ENCODE peak calls at places on chromosomes 7 and 10, in four cellular contexts. One of them, this sample, is unnamed.

GRCh38 chr7:16811555-16811954 is 6.8 kb upstream of the AGR2 start:
- DNase-seq in K562: no peak
- DNase-seq in HepG2: no peak
- DNase-seq in GM12878: no peak
- DNase-seq in this sample: no peak

GRCh38 chr10:17669185-17669872 is 25.4 kb downstream of the STAM start:
- DNase-seq in K562: no peak
- DNase-seq in HepG2: no peak
- DNase-seq in GM12878: peak; percentile 30
- DNase-seq in this sample: no peak

GRCh38 chr10:96448021-96448457 is 65.7 kb downstream of the TLL2 start:
- DNase-seq in K562: no peak
- DNase-seq in HepG2: no peak
- DNase-seq in GM12878: peak; percentile 21
- DNase-seq in this sample: no peak

GRCh38 chr10:118798186-118798811 is 43.5 kb upstream of the CACUL1 start:
- DNase-seq in K562: no peak
- DNase-seq in HepG2: no peak
- DNase-seq in GM12878: no peak
- DNase-seq in this sample: no peak

GRCh38 chr7:68892211-68892610 is 706.1 kb upstream of the AUTS2 start:
- DNase-seq in K562: no peak
- DNase-seq in HepG2: no peak
- DNase-seq in GM12878: no peak
- DNase-seq in this sample: no peak

GRCh38 chr10:124717911-124718734 is 26.1 kb downstream of the FAM53B start:
- DNase-seq in K562: peak; percentile 85
- DNase-seq in HepG2: no peak
- DNase-seq in GM12878: peak; percentile 95
- DNase-seq in this sample: no peak

GRCh38 chr10:44933922-44934321 is 22.8 kb downstream of the TMEM72 start:
- DNase-seq in K562: no peak
- DNase-seq in HepG2: no peak
- DNase-seq in GM12878: no peak
- DNase-seq in this sample: no peak

GRCh38 chr7:127673902-127674301 is 21.9 kb downstream of the SND1 start:
- DNase-seq in K562: no peak
- DNase-seq in HepG2: no peak
- DNase-seq in GM12878: no peak
- DNase-seq in this sample: no peak

GRCh38 chr10:8913720-8914119 is 859.2 kb downstream of the GATA3 start:
- DNase-seq in K562: no peak
- DNase-seq in HepG2: no peak
- DNase-seq in GM12878: no peak
- DNase-seq in this sample: no peak

GRCh38 chr10:88830643-88831277 is 20.9 kb downstream of the ANKRD22 start:
- DNase-seq in K562: no peak
- DNase-seq in HepG2: no peak
- DNase-seq in GM12878: no peak
- DNase-seq in this sample: no peak

GRCh38 chr10:21675157-21675796 is 141.2 kb downstream of the MLLT10 start:
- DNase-seq in K562: peak; percentile 52
- DNase-seq in HepG2: peak; percentile 64
- DNase-seq in GM12878: no peak
- DNase-seq in this sample: peak; percentile 62

GRCh38 chr7:109835577-109835976 is 1255.3 kb upstream of the LRRN3 start:
- DNase-seq in K562: no peak
- DNase-seq in HepG2: no peak
- DNase-seq in GM12878: no peak
- DNase-seq in this sample: no peak

GRCh38 chr10:95416270-95416669 is 125.5 kb upstream of the PDLIM1 start:
- DNase-seq in K562: no peak
- DNase-seq in HepG2: no peak
- DNase-seq in GM12878: no peak
- DNase-seq in this sample: no peak
- TF ChIP-seq ATF3 in K562: no peak
- TF ChIP-seq ATF3 in HepG2: no peak
- TF ChIP-seq ATF3 in GM12878: no peak
- TF ChIP-seq ATF3 in this sample: no peak

GRCh38 chr7:69893915-69894314 is 295.6 kb downstream of the AUTS2 start:
- DNase-seq in K562: no peak
- DNase-seq in HepG2: no peak
- DNase-seq in GM12878: no peak
- DNase-seq in this sample: no peak
- TF ChIP-seq CTCF in K562: peak; percentile 38
- TF ChIP-seq CTCF in HepG2: peak; percentile 31
- TF ChIP-seq CTCF in GM12878: peak; percentile 74
- TF ChIP-seq CTCF in this sample: no peak

GRCh38 chr10:116654816-116655215 is 34.1 kb downstream of the PNLIPRP2 start:
- DNase-seq in K562: no peak
- DNase-seq in HepG2: peak; percentile 19
- DNase-seq in GM12878: no peak
- DNase-seq in this sample: peak; percentile 32
- TF ChIP-seq ETV6 in K562: no peak
- TF ChIP-seq ETV6 in HepG2: no peak
- TF ChIP-seq ETV6 in GM12878: no peak
- TF ChIP-seq ETV6 in this sample: no peak

DNA sequence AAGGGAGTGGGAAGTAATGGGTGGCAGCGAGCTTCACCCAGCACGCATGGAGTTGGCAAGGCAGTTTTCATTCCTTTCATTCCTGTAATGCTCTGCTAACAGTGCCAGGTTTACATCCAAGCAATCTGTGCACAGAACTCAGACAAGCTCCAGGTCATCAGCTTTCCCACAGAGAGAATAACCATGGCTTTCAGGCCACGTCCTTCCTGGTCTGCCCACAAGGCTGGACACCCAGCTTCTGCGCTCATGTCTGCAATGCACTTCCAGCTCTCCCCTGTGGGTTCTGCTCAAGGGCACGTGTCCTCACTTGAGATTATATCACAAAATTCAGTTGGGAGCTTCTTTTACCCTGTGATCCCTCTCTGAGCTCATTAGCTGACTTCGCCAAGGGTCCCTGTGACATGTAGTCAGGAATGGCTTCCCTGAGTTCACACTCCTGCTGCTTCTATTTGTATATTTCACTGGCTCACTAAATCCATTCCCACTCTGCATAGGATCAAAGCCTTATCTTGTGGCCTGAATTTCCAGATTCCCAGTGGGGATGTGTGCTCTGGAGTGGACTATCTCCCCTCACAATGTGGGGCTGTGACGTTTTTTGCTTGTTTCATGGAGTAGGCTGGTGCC is 18.6 kb downstream of the AKR1C2 start:
- DNase-seq in K562: no peak
- DNase-seq in HepG2: peak; percentile 26
- DNase-seq in GM12878: no peak
- DNase-seq in this sample: no peak
- TF ChIP-seq ATF3 in K562: no peak
- TF ChIP-seq ATF3 in HepG2: no peak
- TF ChIP-seq ATF3 in GM12878: no peak
- TF ChIP-seq ATF3 in this sample: no peak

GRCh38 chr7:95686109-95686508 is 86.2 kb upstream of the DYNC1I1 start:
- DNase-seq in K562: peak; percentile 19
- DNase-seq in HepG2: peak; percentile 40
- DNase-seq in GM12878: no peak
- DNase-seq in this sample: peak; percentile 18

GRCh38 chr7:95690367-95690947 is 81.9 kb upstream of the DYNC1I1 start:
- DNase-seq in K562: peak; percentile 45
- DNase-seq in HepG2: peak; percentile 47
- DNase-seq in GM12878: peak; percentile 8
- DNase-seq in this sample: no peak

GRCh38 chr7:95688931-95689453 is 83.4 kb upstream of the DYNC1I1 start:
- DNase-seq in K562: no peak
- DNase-seq in HepG2: no peak
- DNase-seq in GM12878: no peak
- DNase-seq in this sample: no peak

GRCh38 chr7:95684505-95684904 is 87.8 kb upstream of the DYNC1I1 start:
- DNase-seq in K562: no peak
- DNase-seq in HepG2: no peak
- DNase-seq in GM12878: no peak
- DNase-seq in this sample: no peak

DNA sequence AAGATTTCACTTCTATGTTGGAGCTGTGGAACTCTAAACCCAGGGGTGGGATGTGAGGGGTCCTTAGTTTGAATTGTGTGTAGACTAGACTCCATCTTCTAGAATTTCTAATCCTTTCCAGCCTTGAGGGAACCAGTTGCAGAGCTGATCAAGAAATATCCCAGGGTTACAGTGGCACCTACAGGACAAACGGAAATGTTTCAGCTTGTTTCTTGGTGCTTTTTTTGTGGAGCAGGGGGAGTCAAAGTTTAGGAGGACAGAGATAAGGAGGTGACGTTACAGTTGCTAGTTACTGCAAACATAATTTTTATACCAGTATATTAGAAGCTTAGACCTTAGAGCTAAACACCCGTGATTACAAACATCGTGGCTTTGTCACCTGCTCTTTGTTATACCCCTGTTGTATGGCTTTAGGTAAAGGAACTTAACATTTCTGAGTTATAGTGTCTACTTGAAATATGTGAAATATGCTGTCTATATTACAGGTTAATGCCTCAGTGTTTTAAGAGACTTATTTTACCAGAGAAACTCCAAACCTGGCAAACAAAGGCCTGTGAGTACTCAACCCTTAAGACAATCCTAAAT is 84.5 kb upstream of the DYNC1I1 start:
- DNase-seq in K562: peak; percentile 58
- DNase-seq in HepG2: peak; percentile 44
- DNase-seq in GM12878: no peak
- DNase-seq in this sample: no peak
- TF ChIP-seq CTCF in K562: peak; percentile 67
- TF ChIP-seq CTCF in HepG2: peak; percentile 63
- TF ChIP-seq CTCF in GM12878: peak; percentile 37
- TF ChIP-seq CTCF in this sample: peak; percentile 34

DNA sequence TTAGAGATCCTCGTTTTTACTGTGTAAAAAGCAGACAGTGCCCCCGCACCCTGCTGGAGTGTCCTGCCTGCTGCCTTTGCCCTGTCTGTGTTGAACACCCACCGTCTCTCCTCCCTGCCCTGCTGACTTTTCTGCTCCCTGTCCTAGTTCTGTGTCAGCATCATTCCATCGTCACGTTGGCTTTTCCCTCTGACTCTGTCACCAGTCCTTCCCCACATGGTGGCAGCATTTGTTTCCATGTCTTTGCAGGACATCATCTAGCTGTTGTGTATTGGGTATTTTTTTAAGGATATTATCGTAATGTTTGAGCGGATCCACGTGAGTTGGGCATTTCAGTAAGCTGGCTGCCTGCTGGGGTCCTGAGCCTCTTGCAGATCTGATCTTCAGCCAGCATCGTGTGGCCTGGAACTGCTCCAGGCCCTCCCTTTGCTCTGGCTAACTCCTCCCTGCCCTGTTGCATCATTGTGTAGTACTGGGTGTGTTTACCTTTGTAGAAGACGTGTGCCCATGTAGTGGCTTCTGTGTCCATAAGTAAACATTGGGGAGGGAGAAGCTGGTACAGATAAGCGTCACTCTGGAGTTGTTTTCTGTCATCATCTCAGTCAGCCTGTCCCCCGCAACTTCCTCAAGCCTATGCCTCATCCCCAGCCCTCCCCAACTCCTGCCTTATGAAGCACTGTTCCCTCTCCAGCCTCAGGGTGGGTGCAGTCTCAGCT is 44.2 kb downstream of the TRRAP start:
- DNase-seq in K562: peak; percentile 41
- DNase-seq in HepG2: peak; percentile 83
- DNase-seq in GM12878: no peak
- DNase-seq in this sample: no peak
- TF ChIP-seq ETV6 in K562: no peak
- TF ChIP-seq ETV6 in HepG2: no peak
- TF ChIP-seq ETV6 in GM12878: no peak
- TF ChIP-seq ETV6 in this sample: no peak

GRCh38 chr7:121304259-121304658 is 24.5 kb upstream of the WNT16 start:
- DNase-seq in K562: no peak
- DNase-seq in HepG2: no peak
- DNase-seq in GM12878: no peak
- DNase-seq in this sample: no peak

GRCh38 chr7:121303422-121304171 is 25.2 kb upstream of the WNT16 start:
- DNase-seq in K562: no peak
- DNase-seq in HepG2: no peak
- DNase-seq in GM12878: no peak
- DNase-seq in this sample: peak; percentile 21

GRCh38 chr7:121301441-121302213 is 27.2 kb upstream of the WNT16 start:
- DNase-seq in K562: no peak
- DNase-seq in HepG2: no peak
- DNase-seq in GM12878: no peak
- DNase-seq in this sample: no peak

GRCh38 chr7:121300685-121301084 is 28.1 kb upstream of the WNT16 start:
- DNase-seq in K562: no peak
- DNase-seq in HepG2: no peak
- DNase-seq in GM12878: no peak
- DNase-seq in this sample: no peak

DNA sequence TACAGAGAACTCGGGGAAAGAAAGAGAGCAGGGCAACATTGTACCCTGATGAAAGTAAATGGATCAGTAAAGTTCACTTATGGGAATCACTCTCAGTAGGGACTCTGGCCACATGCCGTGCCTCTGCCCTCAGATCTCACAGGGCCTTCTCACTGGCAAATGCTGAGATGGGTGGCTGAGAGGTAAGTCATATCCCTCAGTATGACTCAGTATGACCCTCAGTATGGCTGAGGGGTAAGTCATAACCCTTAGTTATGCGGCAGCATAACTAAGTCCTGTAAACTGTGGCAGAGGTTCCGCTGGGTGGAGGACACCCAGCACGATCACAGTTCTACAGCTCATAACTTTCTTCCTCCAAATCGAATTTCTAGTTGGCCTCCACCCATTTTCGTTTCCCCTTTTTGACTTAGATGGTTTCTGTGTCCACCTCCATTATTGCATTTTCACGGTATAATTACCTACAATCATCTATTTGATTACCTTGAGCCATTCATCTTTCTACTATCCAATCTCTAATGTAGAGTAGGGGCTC is 26.5 kb upstream of the WNT16 start:
- DNase-seq in K562: no peak
- DNase-seq in HepG2: no peak
- DNase-seq in GM12878: no peak
- DNase-seq in this sample: no peak
- TF ChIP-seq ATF3 in K562: no peak
- TF ChIP-seq ATF3 in HepG2: no peak
- TF ChIP-seq ATF3 in GM12878: no peak
- TF ChIP-seq ATF3 in this sample: no peak

GRCh38 chr7:134458341-134458805 is 527 bp downstream of the AKR1B1 start:
- DNase-seq in K562: no peak
- DNase-seq in HepG2: peak; percentile 49
- DNase-seq in GM12878: peak; percentile 9
- DNase-seq in this sample: peak; percentile 74
- TF ChIP-seq CTCF in K562: no peak
- TF ChIP-seq CTCF in HepG2: peak; percentile 59
- TF ChIP-seq CTCF in GM12878: peak; percentile 12
- TF ChIP-seq CTCF in this sample: no peak